ENCODE peak calls at places on chromosomes 2 and 18, in eight cellular contexts. J is ecto neural progenitor cell; D is astrocyte of the cerebellum; W is A549; Q is KBM-7; C is IMR-90; Z is stimulated activated CD4-positive, alpha-beta T cell treated with anti-CD3 and anti-CD28 coated beads, TNF-alpha, amount 100 ng/mL, for 24 hours; B is mesothelial cell of epicardium. L is an unnamed sample.

GRCh38 chr2:96805026-96805425 is 11.0 kb upstream of the CNNM3 start:
- DNase-seq in J (no peak), Q (no peak), B (no peak), D (no peak), Z (no peak), C (no peak), W (no peak), L (no peak)

GRCh38 chr2:1757567-1757966 is 13.3 kb upstream of the PXDN start:
- DNase-seq in D (no peak), W (no peak), C (no peak), Q (no peak), J (no peak), Z (no peak), B (no peak), L (no peak)

GRCh38 chr2:126733795-126734194 is 77.8 kb downstream of the GYPC start:
- DNase-seq in D (no peak), W (no peak), Q (no peak), C (no peak), Z (no peak), B (no peak), J (no peak), L (no peak)

GRCh38 chr2:113132622-113133021 is 5.2 kb downstream of the IL1RN start:
- DNase-seq in Q (no peak), Z (no peak), D (no peak), W (no peak), B (no peak), C (no peak), J (peak), L (no peak)

GRCh38 chr18:36711014-36711725 is 117.6 kb downstream of the TPGS2 start:
- DNase-seq in D (no peak), Z (no peak), J (no peak), Q (no peak), B (no peak), W (no peak), C (peak), L (no peak)

GRCh38 chr2:45909677-45910191 is 258.3 kb downstream of the PRKCE start:
- DNase-seq in C (no peak), J (no peak), W (no peak), B (no peak), D (no peak), Z (no peak), Q (peak), L (no peak)

GRCh38 chr2:234983011-234983726 is 31.4 kb downstream of the SH3BP4 start:
- DNase-seq in W (no peak), B (no peak), J (no peak), C (no peak), Q (no peak), Z (no peak), D (no peak), L (no peak)

GRCh38 chr18:48803951-48804855 is 146.6 kb downstream of the SMAD7 start:
- DNase-seq in W (no peak), D (no peak), B (peak), Q (no peak), C (no peak), Z (no peak), J (peak), L (peak)

GRCh38 chr2:217824223-217824622 is 178.6 kb downstream of the TNS1 start:
- DNase-seq in C (no peak), Z (no peak), B (no peak), J (no peak), D (no peak), W (no peak), Q (no peak), L (no peak)

GRCh38 chr18:10519999-10520935 is 5.6 kb upstream of the NAPG start:
- DNase-seq in B (peak), D (peak), J (peak), Q (peak), C (peak), Z (peak), W (peak), L (peak)

GRCh38 chr2:7009207-7009911 is 92.1 kb downstream of the RNF144A start:
- DNase-seq in B (no peak), Q (no peak), D (peak), W (no peak), J (no peak), C (no peak), Z (no peak), L (no peak)

GRCh38 chr2:152054593-152054992 is 44.3 kb downstream of the CACNB4 start:
- DNase-seq in B (no peak), C (peak), D (peak), Z (no peak), J (no peak), W (no peak), Q (peak), L (no peak)

GRCh38 chr2:175930504-175930903 is 71.6 kb downstream of the LNPK start:
- DNase-seq in C (no peak), Z (no peak), D (no peak), B (no peak), J (no peak), Q (no peak), W (no peak), L (no peak)

GRCh38 chr2:96815326-96816126 is 542 bp upstream of the CNNM3 start:
- DNase-seq in W (peak), Z (no peak), J (no peak), C (peak), D (no peak), B (peak), Q (peak), L (no peak)

GRCh38 chr2:19356545-19357382 is 1.7 kb downstream of the OSR1 start:
- DNase-seq in J (peak), C (peak), W (no peak), D (no peak), Z (no peak), Q (no peak), B (no peak), L (no peak)

GRCh38 chr18:39773656-39774055 is 2181.4 kb upstream of the PIK3C3 start:
- DNase-seq in C (peak), J (no peak), Z (no peak), B (no peak), Q (no peak), D (no peak), W (no peak), L (no peak)

GRCh38 chr2:25673170-25674002 is at the start of gene DTNB:
- DNase-seq in C (peak), Z (peak), Q (peak), D (no peak), B (peak), J (peak), W (peak), L (peak)

GRCh38 chr2:47617523-47618271 is 165.2 kb upstream of the MSH6 start:
- DNase-seq in Z (no peak), J (no peak), C (no peak), W (no peak), D (no peak), B (no peak), Q (no peak), L (no peak)

GRCh38 chr2:165745916-165746315 is 48.1 kb downstream of the GALNT3 start:
- DNase-seq in J (no peak), Q (no peak), W (no peak), Z (no peak), C (no peak), D (peak), B (no peak), L (no peak)

GRCh38 chr2:155209696-155210449 is 511.4 kb downstream of the KCNJ3 start:
- DNase-seq in Q (no peak), W (no peak), C (no peak), Z (no peak), D (no peak), B (no peak), J (no peak), L (no peak)

GRCh38 chr2:40584432-40584831 is 132.5 kb upstream of the SLC8A1 start:
- DNase-seq in Q (no peak), C (peak), Z (no peak), D (no peak), W (no peak), J (no peak), B (no peak), L (no peak)

GRCh38 chr2:219398721-219399333 is 11.1 kb upstream of the DNPEP start:
- DNase-seq in C (peak), W (peak), B (no peak), Q (no peak), D (no peak), Z (no peak), J (no peak), L (no peak)

GRCh38 chr18:50748243-50749229 is 71.3 kb downstream of the MRO start:
- DNase-seq in D (no peak), Q (no peak), B (no peak), C (no peak), W (no peak), J (peak), Z (no peak), L (peak)

L was measured in type B pancreatic cell.